ENCODE peak calls at places on chromosomes 7 and 10, in seven cellular contexts. J is body of pancreas, D is skeletal muscle cell, Y is neural crest cell, P is HepG2, Z is AG20443, C is Peyer's patch. O is an unnamed sample.

GRCh38 chr10:119305860-119306513 is 98.6 kb downstream of the GRK5 start:
- DNase-seq in Y (no peak), C (peak), P (no peak), J (peak), Z (peak), D (peak), O (peak)

GRCh38 chr7:36191292-36191920 is 38.4 kb downstream of the EEPD1 start:
- DNase-seq in D (no peak), P (no peak), J (no peak), C (no peak), Z (peak), Y (no peak), O (no peak)

GRCh38 chr10:47344996-47345870 is 2.9 kb upstream of the RBP3 start:
- DNase-seq in Z (no peak), J (no peak), Y (no peak), C (no peak), D (no peak), P (no peak), O (no peak)

GRCh38 chr7:101693498-101694091 is 64.5 kb upstream of the MYL10 start:
- DNase-seq in P (peak), Y (no peak), Z (no peak), C (no peak), D (no peak), J (no peak), O (no peak)

GRCh38 chr10:35783305-35783838 is 141.3 kb upstream of the FZD8 start:
- DNase-seq in P (no peak), D (no peak), J (no peak), Y (no peak), C (no peak), Z (no peak), O (no peak)

GRCh38 chr7:16933296-16934248 is 51.8 kb upstream of the AGR3 start:
- DNase-seq in J (no peak), Z (no peak), D (no peak), P (no peak), C (no peak), Y (no peak), O (peak)

GRCh38 chr10:21184216-21184615 is 287.1 kb upstream of the NEBL start:
- DNase-seq in D (peak), P (no peak), Y (no peak), C (no peak), J (no peak), Z (no peak), O (no peak)

GRCh38 chr7:55838595-55838994 is 24.0 kb downstream of the SEPTIN14 start:
- DNase-seq in J (no peak), Z (no peak), Y (no peak), D (no peak), C (no peak), P (no peak), O (no peak)

GRCh38 chr7:7138897-7139296 is 43.4 kb upstream of the C1GALT1 start:
- DNase-seq in D (no peak), J (no peak), Y (no peak), Z (no peak), C (no peak), P (no peak), O (no peak)

GRCh38 chr10:101214446-101215396 is 14.5 kb downstream of the LBX1 start:
- DNase-seq in Y (peak), C (peak), Z (peak), P (peak), D (no peak), J (peak), O (peak)

GRCh38 chr7:33411000-33411399 is 281.6 kb downstream of the BBS9 start:
- DNase-seq in P (no peak), Z (no peak), C (no peak), D (no peak), Y (no peak), J (no peak), O (no peak)

GRCh38 chr10:6578221-6579192 is 1.6 kb downstream of the PRKCQ start:
- DNase-seq in Y (no peak), P (no peak), J (no peak), C (peak), D (no peak), Z (no peak), O (no peak)

GRCh38 chr10:59621771-59622170 is 87.9 kb downstream of the SLC16A9 start:
- DNase-seq in J (no peak), C (no peak), P (no peak), Y (no peak), D (no peak), Z (no peak), O (no peak)

GRCh38 chr10:35564276-35564982 is 40.7 kb upstream of the GJD4 start:
- DNase-seq in C (no peak), J (no peak), P (no peak), D (no peak), Y (no peak), Z (peak), O (peak)

GRCh38 chr10:122253605-122254004 is 17.5 kb upstream of the BTBD16 start:
- DNase-seq in P (no peak), J (no peak), Y (no peak), Z (no peak), D (no peak), C (no peak), O (no peak)

GRCh38 chr7:130398751-130399150 is 18.5 kb downstream of the CPA1 start:
- DNase-seq in J (no peak), Z (no peak), Y (no peak), P (no peak), C (no peak), D (no peak), O (no peak)

GRCh38 chr10:71300555-71301370 is 18.3 kb upstream of the SLC29A3 start:
- DNase-seq in C (no peak), P (no peak), D (no peak), Y (no peak), J (no peak), Z (no peak), O (no peak)

GRCh38 chr7:69260023-69260422 is 338.3 kb upstream of the AUTS2 start:
- DNase-seq in J (no peak), C (no peak), P (no peak), Z (no peak), Y (no peak), D (no peak), O (no peak)

GRCh38 chr10:60140681-60141632 is 234.6 kb upstream of the CCDC6 start:
- DNase-seq in Y (peak), P (peak), C (peak), Z (peak), J (no peak), D (peak), O (no peak)

GRCh38 chr10:45575966-45576597 is 96.5 kb downstream of the ZFAND4 start:
- DNase-seq in J (no peak), Y (no peak), Z (no peak), P (peak), D (no peak), C (no peak), O (no peak)